ENCODE peak calls at places on chromosome 2, in ten cellular contexts. L is AG10803; B is ELR; S is COR-L47; H is vagina; E is stimulated activated CD4-positive, alpha-beta T cell treated with anti-CD3 and anti-CD28 coated beads, TNF-alpha, amount 100 ng/mL, for 1 hour; W is osteocyte; A is glomerular endothelial cell; D is pancreas; T is fibroblast of mammary gland. R is an unnamed sample.

GRCh38 chr2:173354601-173355131 is at the start of gene CDCA7:
- DNase-seq in W (peak), H (no peak), S (peak), L (peak), A (no peak), D (peak), T (peak), B (peak), E (peak), R (peak)

GRCh38 chr2:1538663-1539062 is 125.4 kb downstream of the TPO start:
- DNase-seq in D (no peak), H (no peak), A (no peak), B (peak), E (no peak), W (no peak), S (peak), L (peak), T (peak), R (no peak)

GRCh38 chr2:122072666-122073065 is 317.2 kb downstream of the TSN start:
- DNase-seq in B (no peak), T (peak), L (peak), A (no peak), E (no peak), W (peak), S (no peak), H (no peak), D (no peak), R (no peak)

GRCh38 chr2:215626812-215627281 is 191.0 kb upstream of the FN1 start:
- DNase-seq in E (no peak), A (no peak), T (peak), S (no peak), L (peak), W (no peak), H (no peak), D (no peak), B (no peak), R (peak)

GRCh38 chr2:54546518-54546917 is 90.4 kb downstream of the SPTBN1 start:
- DNase-seq in S (no peak), T (no peak), L (no peak), A (no peak), D (no peak), E (no peak), B (no peak), W (no peak), H (no peak), R (no peak)

GRCh38 chr2:200308421-200309295 is 2.2 kb downstream of the SPATS2L start:
- DNase-seq in D (no peak), A (no peak), B (peak), S (no peak), T (peak), H (no peak), E (no peak), W (no peak), L (peak), R (no peak)

GRCh38 chr2:109098251-109098920 is 30.6 kb upstream of the SH3RF3 start:
- DNase-seq in E (no peak), D (no peak), L (no peak), A (peak), H (no peak), W (no peak), T (peak), B (peak), S (no peak), R (no peak)

GRCh38 chr2:96873651-96874096 is 3.8 kb upstream of the SEMA4C start:
- DNase-seq in H (no peak), L (no peak), T (no peak), W (no peak), S (no peak), E (no peak), B (no peak), A (no peak), D (peak), R (no peak)

GRCh38 chr2:218448934-218449333 is 30.0 kb downstream of the VIL1 start:
- DNase-seq in A (peak), T (peak), S (no peak), H (no peak), W (no peak), D (no peak), B (peak), E (no peak), L (peak), R (no peak)

GRCh38 chr2:227205701-227206100 is 41.3 kb downstream of the COL4A3 start:
- DNase-seq in S (no peak), W (no peak), A (no peak), D (no peak), L (no peak), E (no peak), B (no peak), H (no peak), T (no peak), R (no peak)

GRCh38 chr2:206230060-206230890 is 44.2 kb upstream of the ZDBF2 start:
- DNase-seq in A (no peak), T (no peak), L (peak), W (peak), D (no peak), B (no peak), E (no peak), S (peak), H (no peak), R (peak)

GRCh38 chr2:223626713-223627112 is 24.6 kb upstream of the SCG2 start:
- DNase-seq in W (no peak), E (no peak), S (no peak), A (no peak), D (no peak), T (peak), B (peak), H (no peak), L (peak), R (no peak)

GRCh38 chr2:128988326-128988725 is 669.7 kb upstream of the HS6ST1 start:
- DNase-seq in S (no peak), D (no peak), B (no peak), E (no peak), T (no peak), H (no peak), W (no peak), L (no peak), A (no peak), R (no peak)

GRCh38 chr2:211396815-211397214 is 840.4 kb downstream of the CPS1 start:
- DNase-seq in A (no peak), W (no peak), H (no peak), B (no peak), L (no peak), S (peak), T (no peak), E (no peak), D (no peak), R (no peak)

GRCh38 chr2:207528980-207529329 is 807 bp upstream of the CREB1 start:
- DNase-seq in E (peak), T (peak), H (no peak), D (no peak), S (peak), W (no peak), L (peak), A (no peak), B (peak), R (no peak)

GRCh38 chr2:210302326-210302725 is 12.6 kb downstream of the MYL1 start:
- DNase-seq in S (no peak), E (no peak), W (no peak), T (no peak), B (peak), L (no peak), D (no peak), H (no peak), A (no peak), R (no peak)

GRCh38 chr2:19799881-19800780 is 101.7 kb downstream of the TTC32 start:
- DNase-seq in S (no peak), L (peak), E (no peak), A (no peak), B (no peak), T (peak), D (no peak), W (no peak), H (no peak), R (no peak)

GRCh38 chr2:147696426-147696825 is 148.4 kb upstream of the ACVR2A start:
- DNase-seq in W (no peak), D (no peak), A (no peak), T (no peak), E (no peak), S (no peak), B (peak), L (no peak), H (no peak), R (no peak)

GRCh38 chr2:109470121-109470921 is 143.4 kb downstream of the SEPTIN10 start:
- DNase-seq in D (no peak), E (no peak), B (peak), S (no peak), L (peak), H (no peak), T (peak), W (peak), A (no peak), R (no peak)

GRCh38 chr2:60796573-60797509 is 40.8 kb downstream of the PAPOLG start:
- DNase-seq in B (peak), S (no peak), A (no peak), L (no peak), T (no peak), H (no peak), D (no peak), W (no peak), E (no peak), R (no peak)

GRCh38 chr2:9422321-9423099 is 818 bp downstream of the ITGB1BP1 start:
- DNase-seq in A (no peak), S (no peak), W (no peak), T (peak), D (peak), E (peak), H (no peak), L (peak), B (peak), R (no peak)

GRCh38 chr2:25234756-25235155 is 66.4 kb upstream of the POMC start:
- DNase-seq in A (no peak), S (peak), B (no peak), W (no peak), T (no peak), H (no peak), E (no peak), L (no peak), D (no peak), R (no peak)